ENCODE peak calls at places on chromosomes 7 and 10, in ten cellular contexts. One of them, this sample, is unnamed.
A peak's percentile ranks its signal among the peaks of the same experiment; 100 is the strongest.

GRCh38 chr7:37432240-37432917 is 16.3 kb downstream of the ELMO1 start:
- DNase-seq in brain microvascular endothelial cell: no peak
- DNase-seq in effector memory CD8-positive, alpha-beta T cell: peak; percentile 11
- DNase-seq in endodermal cell: no peak
- DNase-seq in fibroblast of the conjunctiva: no peak
- DNase-seq in NCI-H187: no peak
- DNase-seq in iris pigment epithelial cell: no peak
- DNase-seq in GM04504: no peak
- DNase-seq in stimulated activated naive CD8-positive, alpha-beta T cell treated with anti-CD3 and anti-CD28 coated beads, Interleukin-15, amount 100 ng/mL, for 72 hours: no peak
- DNase-seq in GM13977: no peak
- DNase-seq in this sample: no peak

GRCh38 chr10:51896849-51897248 is 197.5 kb upstream of the CSTF2T start:
- DNase-seq in fibroblast of the conjunctiva: peak; percentile 76
- DNase-seq in NCI-H187: no peak
- DNase-seq in GM13977: no peak
- DNase-seq in brain microvascular endothelial cell: no peak
- DNase-seq in GM04504: peak; percentile 87
- DNase-seq in endodermal cell: no peak
- DNase-seq in effector memory CD8-positive, alpha-beta T cell: no peak
- DNase-seq in iris pigment epithelial cell: no peak
- DNase-seq in stimulated activated naive CD8-positive, alpha-beta T cell treated with anti-CD3 and anti-CD28 coated beads, Interleukin-15, amount 100 ng/mL, for 72 hours: no peak
- DNase-seq in this sample: no peak

GRCh38 chr7:100400656-100401055 is 27.4 kb downstream of the PILRA start:
- DNase-seq in iris pigment epithelial cell: no peak
- DNase-seq in stimulated activated naive CD8-positive, alpha-beta T cell treated with anti-CD3 and anti-CD28 coated beads, Interleukin-15, amount 100 ng/mL, for 72 hours: no peak
- DNase-seq in GM13977: no peak
- DNase-seq in brain microvascular endothelial cell: no peak
- DNase-seq in effector memory CD8-positive, alpha-beta T cell: no peak
- DNase-seq in NCI-H187: no peak
- DNase-seq in endodermal cell: peak; percentile 88
- DNase-seq in GM04504: no peak
- DNase-seq in fibroblast of the conjunctiva: no peak
- DNase-seq in this sample: no peak

GRCh38 chr10:111335826-111336225 is 259.0 kb downstream of the ADRA2A start:
- DNase-seq in GM04504: no peak
- DNase-seq in NCI-H187: no peak
- DNase-seq in stimulated activated naive CD8-positive, alpha-beta T cell treated with anti-CD3 and anti-CD28 coated beads, Interleukin-15, amount 100 ng/mL, for 72 hours: no peak
- DNase-seq in endodermal cell: no peak
- DNase-seq in brain microvascular endothelial cell: no peak
- DNase-seq in iris pigment epithelial cell: no peak
- DNase-seq in fibroblast of the conjunctiva: no peak
- DNase-seq in GM13977: no peak
- DNase-seq in effector memory CD8-positive, alpha-beta T cell: no peak
- DNase-seq in this sample: no peak

GRCh38 chr7:150788474-150789269 is 11.5 kb downstream of the TMEM176B start:
- DNase-seq in brain microvascular endothelial cell: no peak
- DNase-seq in NCI-H187: no peak
- DNase-seq in effector memory CD8-positive, alpha-beta T cell: no peak
- DNase-seq in stimulated activated naive CD8-positive, alpha-beta T cell treated with anti-CD3 and anti-CD28 coated beads, Interleukin-15, amount 100 ng/mL, for 72 hours: no peak
- DNase-seq in GM13977: no peak
- DNase-seq in fibroblast of the conjunctiva: peak; percentile 71
- DNase-seq in GM04504: peak; percentile 39
- DNase-seq in iris pigment epithelial cell: peak; percentile 13
- DNase-seq in endodermal cell: no peak
- DNase-seq in this sample: no peak

GRCh38 chr7:139651308-139651707 is 126.5 kb downstream of the HIPK2 start:
- DNase-seq in iris pigment epithelial cell: no peak
- DNase-seq in NCI-H187: no peak
- DNase-seq in GM13977: no peak
- DNase-seq in endodermal cell: no peak
- DNase-seq in stimulated activated naive CD8-positive, alpha-beta T cell treated with anti-CD3 and anti-CD28 coated beads, Interleukin-15, amount 100 ng/mL, for 72 hours: no peak
- DNase-seq in brain microvascular endothelial cell: no peak
- DNase-seq in GM04504: no peak
- DNase-seq in effector memory CD8-positive, alpha-beta T cell: no peak
- DNase-seq in fibroblast of the conjunctiva: no peak
- DNase-seq in this sample: no peak

GRCh38 chr7:108170251-108170650 is 40.1 kb upstream of the LAMB4 start:
- DNase-seq in brain microvascular endothelial cell: no peak
- DNase-seq in GM04504: no peak
- DNase-seq in NCI-H187: no peak
- DNase-seq in GM13977: no peak
- DNase-seq in stimulated activated naive CD8-positive, alpha-beta T cell treated with anti-CD3 and anti-CD28 coated beads, Interleukin-15, amount 100 ng/mL, for 72 hours: no peak
- DNase-seq in fibroblast of the conjunctiva: no peak
- DNase-seq in iris pigment epithelial cell: no peak
- DNase-seq in effector memory CD8-positive, alpha-beta T cell: no peak
- DNase-seq in endodermal cell: no peak
- DNase-seq in this sample: no peak

GRCh38 chr10:130341325-130341724 is 205.1 kb downstream of the GLRX3 start:
- DNase-seq in NCI-H187: no peak
- DNase-seq in effector memory CD8-positive, alpha-beta T cell: no peak
- DNase-seq in stimulated activated naive CD8-positive, alpha-beta T cell treated with anti-CD3 and anti-CD28 coated beads, Interleukin-15, amount 100 ng/mL, for 72 hours: no peak
- DNase-seq in iris pigment epithelial cell: peak; percentile 11
- DNase-seq in GM04504: no peak
- DNase-seq in endodermal cell: peak; percentile 85
- DNase-seq in brain microvascular endothelial cell: no peak
- DNase-seq in fibroblast of the conjunctiva: no peak
- DNase-seq in GM13977: no peak
- DNase-seq in this sample: no peak

GRCh38 chr10:124064676-124065075 is 28.7 kb downstream of the CHST15 start:
- DNase-seq in NCI-H187: no peak
- DNase-seq in effector memory CD8-positive, alpha-beta T cell: no peak
- DNase-seq in iris pigment epithelial cell: no peak
- DNase-seq in endodermal cell: no peak
- DNase-seq in GM13977: no peak
- DNase-seq in fibroblast of the conjunctiva: no peak
- DNase-seq in brain microvascular endothelial cell: no peak
- DNase-seq in GM04504: no peak
- DNase-seq in stimulated activated naive CD8-positive, alpha-beta T cell treated with anti-CD3 and anti-CD28 coated beads, Interleukin-15, amount 100 ng/mL, for 72 hours: no peak
- DNase-seq in this sample: no peak

GRCh38 chr10:132632851-132633684 is 95.5 kb downstream of the INPP5A start:
- DNase-seq in effector memory CD8-positive, alpha-beta T cell: no peak
- DNase-seq in iris pigment epithelial cell: peak; percentile 30
- DNase-seq in stimulated activated naive CD8-positive, alpha-beta T cell treated with anti-CD3 and anti-CD28 coated beads, Interleukin-15, amount 100 ng/mL, for 72 hours: no peak
- DNase-seq in GM13977: no peak
- DNase-seq in NCI-H187: no peak
- DNase-seq in GM04504: no peak
- DNase-seq in brain microvascular endothelial cell: peak; percentile 44
- DNase-seq in endodermal cell: no peak
- DNase-seq in fibroblast of the conjunctiva: no peak
- DNase-seq in this sample: peak; percentile 41

GRCh38 chr7:19117081-19117869 is at the start of gene TWIST1:
- DNase-seq in fibroblast of the conjunctiva: peak; percentile 98
- DNase-seq in NCI-H187: no peak
- DNase-seq in GM13977: peak; percentile 60
- DNase-seq in endodermal cell: peak; percentile 89
- DNase-seq in effector memory CD8-positive, alpha-beta T cell: no peak
- DNase-seq in iris pigment epithelial cell: peak; percentile 97
- DNase-seq in brain microvascular endothelial cell: peak; percentile 86
- DNase-seq in GM04504: peak; percentile 98
- DNase-seq in stimulated activated naive CD8-positive, alpha-beta T cell treated with anti-CD3 and anti-CD28 coated beads, Interleukin-15, amount 100 ng/mL, for 72 hours: no peak
- DNase-seq in this sample: no peak

GRCh38 chr7:50504646-50505546 is 54.7 kb upstream of the FIGNL1 start:
- DNase-seq in iris pigment epithelial cell: peak; percentile 56
- DNase-seq in NCI-H187: no peak
- DNase-seq in GM13977: no peak
- DNase-seq in brain microvascular endothelial cell: no peak
- DNase-seq in fibroblast of the conjunctiva: peak; percentile 65
- DNase-seq in GM04504: no peak
- DNase-seq in stimulated activated naive CD8-positive, alpha-beta T cell treated with anti-CD3 and anti-CD28 coated beads, Interleukin-15, amount 100 ng/mL, for 72 hours: no peak
- DNase-seq in endodermal cell: no peak
- DNase-seq in effector memory CD8-positive, alpha-beta T cell: no peak
- DNase-seq in this sample: no peak

GRCh38 chr7:106757846-106758245 is 96.9 kb upstream of the CCDC71L start:
- DNase-seq in NCI-H187: no peak
- DNase-seq in GM13977: no peak
- DNase-seq in GM04504: peak; percentile 48
- DNase-seq in fibroblast of the conjunctiva: peak; percentile 45
- DNase-seq in iris pigment epithelial cell: peak; percentile 65
- DNase-seq in endodermal cell: no peak
- DNase-seq in stimulated activated naive CD8-positive, alpha-beta T cell treated with anti-CD3 and anti-CD28 coated beads, Interleukin-15, amount 100 ng/mL, for 72 hours: no peak
- DNase-seq in effector memory CD8-positive, alpha-beta T cell: no peak
- DNase-seq in brain microvascular endothelial cell: no peak
- DNase-seq in this sample: no peak

GRCh38 chr7:33757050-33757449 is 148.3 kb upstream of the BMPER start:
- DNase-seq in endodermal cell: no peak
- DNase-seq in stimulated activated naive CD8-positive, alpha-beta T cell treated with anti-CD3 and anti-CD28 coated beads, Interleukin-15, amount 100 ng/mL, for 72 hours: no peak
- DNase-seq in effector memory CD8-positive, alpha-beta T cell: no peak
- DNase-seq in GM13977: no peak
- DNase-seq in brain microvascular endothelial cell: no peak
- DNase-seq in fibroblast of the conjunctiva: no peak
- DNase-seq in NCI-H187: no peak
- DNase-seq in iris pigment epithelial cell: no peak
- DNase-seq in GM04504: peak; percentile 84
- DNase-seq in this sample: no peak

GRCh38 chr10:18020523-18020922 is 68.8 kb downstream of the SLC39A12 start:
- DNase-seq in stimulated activated naive CD8-positive, alpha-beta T cell treated with anti-CD3 and anti-CD28 coated beads, Interleukin-15, amount 100 ng/mL, for 72 hours: no peak
- DNase-seq in brain microvascular endothelial cell: no peak
- DNase-seq in fibroblast of the conjunctiva: no peak
- DNase-seq in GM04504: no peak
- DNase-seq in NCI-H187: no peak
- DNase-seq in iris pigment epithelial cell: no peak
- DNase-seq in effector memory CD8-positive, alpha-beta T cell: no peak
- DNase-seq in endodermal cell: no peak
- DNase-seq in GM13977: no peak
- DNase-seq in this sample: no peak

GRCh38 chr7:28960071-28960840 is 2.1 kb upstream of the TRIL start:
- DNase-seq in fibroblast of the conjunctiva: no peak
- DNase-seq in GM13977: no peak
- DNase-seq in NCI-H187: no peak
- DNase-seq in brain microvascular endothelial cell: no peak
- DNase-seq in GM04504: no peak
- DNase-seq in effector memory CD8-positive, alpha-beta T cell: no peak
- DNase-seq in endodermal cell: no peak
- DNase-seq in iris pigment epithelial cell: no peak
- DNase-seq in stimulated activated naive CD8-positive, alpha-beta T cell treated with anti-CD3 and anti-CD28 coated beads, Interleukin-15, amount 100 ng/mL, for 72 hours: no peak
- DNase-seq in this sample: no peak

GRCh38 chr10:100901051-100901450 is 11.7 kb upstream of the SLF2 start:
- DNase-seq in stimulated activated naive CD8-positive, alpha-beta T cell treated with anti-CD3 and anti-CD28 coated beads, Interleukin-15, amount 100 ng/mL, for 72 hours: no peak
- DNase-seq in brain microvascular endothelial cell: no peak
- DNase-seq in fibroblast of the conjunctiva: no peak
- DNase-seq in endodermal cell: no peak
- DNase-seq in iris pigment epithelial cell: no peak
- DNase-seq in NCI-H187: no peak
- DNase-seq in effector memory CD8-positive, alpha-beta T cell: no peak
- DNase-seq in GM13977: no peak
- DNase-seq in GM04504: no peak
- DNase-seq in this sample: no peak

GRCh38 chr10:114694735-114695134 is 36.7 kb upstream of the ABLIM1 start:
- DNase-seq in brain microvascular endothelial cell: no peak
- DNase-seq in GM13977: peak; percentile 44
- DNase-seq in stimulated activated naive CD8-positive, alpha-beta T cell treated with anti-CD3 and anti-CD28 coated beads, Interleukin-15, amount 100 ng/mL, for 72 hours: peak; percentile 16
- DNase-seq in GM04504: no peak
- DNase-seq in NCI-H187: no peak
- DNase-seq in endodermal cell: peak; percentile 89
- DNase-seq in effector memory CD8-positive, alpha-beta T cell: peak; percentile 17
- DNase-seq in iris pigment epithelial cell: peak; percentile 28
- DNase-seq in fibroblast of the conjunctiva: no peak
- DNase-seq in this sample: no peak

GRCh38 chr7:157565201-157565626 is 228.4 kb downstream of the DNAJB6 start:
- DNase-seq in endodermal cell: no peak
- DNase-seq in brain microvascular endothelial cell: no peak
- DNase-seq in GM04504: no peak
- DNase-seq in iris pigment epithelial cell: no peak
- DNase-seq in NCI-H187: no peak
- DNase-seq in effector memory CD8-positive, alpha-beta T cell: no peak
- DNase-seq in stimulated activated naive CD8-positive, alpha-beta T cell treated with anti-CD3 and anti-CD28 coated beads, Interleukin-15, amount 100 ng/mL, for 72 hours: no peak
- DNase-seq in GM13977: no peak
- DNase-seq in fibroblast of the conjunctiva: no peak
- DNase-seq in this sample: peak; percentile 29

GRCh38 chr10:108434818-108435217 is 1270.3 kb upstream of the SORCS1 start:
- DNase-seq in brain microvascular endothelial cell: no peak
- DNase-seq in GM04504: no peak
- DNase-seq in NCI-H187: no peak
- DNase-seq in stimulated activated naive CD8-positive, alpha-beta T cell treated with anti-CD3 and anti-CD28 coated beads, Interleukin-15, amount 100 ng/mL, for 72 hours: no peak
- DNase-seq in fibroblast of the conjunctiva: no peak
- DNase-seq in iris pigment epithelial cell: no peak
- DNase-seq in endodermal cell: no peak
- DNase-seq in effector memory CD8-positive, alpha-beta T cell: no peak
- DNase-seq in GM13977: no peak
- DNase-seq in this sample: no peak